ENCODE peak calls at places on chromosomes 16 and 17, in ten cellular contexts. J is left ventricle myocardium inferior; I is H1; H is fibroblast of lung; O is body of pancreas; C is stomach; S is right atrium auricular region; X is CD4-positive, alpha-beta memory T cell; F is lung; P is tibial nerve. G is an unnamed sample.

GRCh38 chr16:55532227-55532626 is 23.4 kb downstream of the LPCAT2 start:
- DNase-seq in J (no peak), I (no peak), H (peak; percentile 33), O (no peak), C (no peak), S (no peak), X (no peak), F (no peak), P (no peak), G (no peak)

GRCh38 chr16:88782454-88783390 is 2.3 kb downstream of the PIEZO1 start:
- DNase-seq in J (no peak), I (no peak), H (peak; percentile 85), O (no peak), C (no peak), S (no peak), X (no peak), F (no peak), P (no peak), G (no peak)

GRCh38 chr17:47818002-47818695 is 3.4 kb downstream of the OSBPL7 start:
- DNase-seq in J (no peak), I (no peak), H (no peak), O (no peak), C (no peak), S (no peak), X (no peak), F (no peak), P (no peak), G (no peak)

GRCh38 chr17:76141212-76142043 is at the start of gene FOXJ1:
- DNase-seq in J (peak; percentile 83), I (peak; percentile 100), H (peak; percentile 75), O (peak; percentile 92), C (peak; percentile 92), S (peak; percentile 90), X (peak; percentile 92), F (peak; percentile 88), P (peak; percentile 78), G (peak; percentile 88)

GRCh38 chr16:10619271-10619849 is 39.0 kb upstream of the EMP2 start:
- DNase-seq in J (peak; percentile 58), I (peak; percentile 70), H (peak; percentile 33), O (peak; percentile 24), C (peak; percentile 60), S (no peak), X (no peak), F (peak; percentile 68), P (no peak), G (no peak)

GRCh38 chr16:11635127-11635652 is 33.1 kb upstream of the SNN start:
- DNase-seq in J (no peak), I (no peak), H (no peak), O (no peak), C (peak; percentile 47), S (no peak), X (no peak), F (no peak), P (no peak), G (no peak)

GRCh38 chr17:14593956-14594355 is 293.1 kb downstream of the HS3ST3B1 start:
- DNase-seq in J (no peak), I (no peak), H (no peak), O (no peak), C (no peak), S (no peak), X (no peak), F (no peak), P (no peak), G (no peak)

GRCh38 chr17:19702231-19702641 is 14.1 kb downstream of the SLC47A2 start:
- DNase-seq in J (no peak), I (no peak), H (no peak), O (no peak), C (no peak), S (peak; percentile 42), X (no peak), F (no peak), P (no peak), G (no peak)

GRCh38 chr17:40303706-40304450 is 5.1 kb upstream of the RARA start:
- DNase-seq in J (no peak), I (no peak), H (peak; percentile 83), O (no peak), C (no peak), S (no peak), X (no peak), F (no peak), P (no peak), G (no peak)

GRCh38 chr17:54900457-54901229 is at the start of gene TOM1L1:
- DNase-seq in J (peak; percentile 64), I (peak; percentile 84), H (peak; percentile 67), O (peak; percentile 90), C (peak; percentile 90), S (peak; percentile 63), X (peak; percentile 9), F (peak; percentile 80), P (peak; percentile 15), G (no peak)

GRCh38 chr17:22102177-22102576 is 409.9 kb downstream of the KCNJ18 start:
- DNase-seq in J (no peak), I (no peak), H (no peak), O (no peak), C (no peak), S (no peak), X (no peak), F (no peak), P (no peak), G (no peak)

GRCh38 chr17:66542183-66542966 is 240.0 kb downstream of the PRKCA start:
- DNase-seq in J (no peak), I (no peak), H (peak; percentile 79), O (no peak), C (no peak), S (no peak), X (no peak), F (no peak), P (no peak), G (no peak)

GRCh38 chr16:2790631-2791030 is 3.3 kb upstream of the PRSS33 start:
- DNase-seq in J (no peak), I (no peak), H (no peak), O (no peak), C (no peak), S (no peak), X (no peak), F (no peak), P (no peak), G (no peak)

GRCh38 chr17:60535382-60536279 is 9.6 kb upstream of the APPBP2 start:
- DNase-seq in J (no peak), I (no peak), H (peak; percentile 78), O (no peak), C (no peak), S (no peak), X (no peak), F (no peak), P (no peak), G (no peak)

GRCh38 chr17:17164676-17165075 is 41.5 kb downstream of the PLD6 start:
- DNase-seq in J (no peak), I (no peak), H (no peak), O (no peak), C (no peak), S (no peak), X (no peak), F (no peak), P (no peak), G (no peak)
- H3K36me3 ChIP-seq in J (peaks cover 99% of the 10 kb centered on the region), I (peaks cover 6% of the 10 kb centered on the region), H (peaks cover 39% of the 10 kb centered on the region), O (peaks cover 13% of the 10 kb centered on the region), C (peaks cover 74% of the 10 kb centered on the region), S (peaks cover 84% of the 10 kb centered on the region), X (peaks cover 70% of the 10 kb centered on the region), F (peaks cover 21% of the 10 kb centered on the region), P (no peaks in the 10 kb centered on the region), G (peaks cover 81% of the 10 kb centered on the region)

GRCh38 chr16:79601978-79602609 is 1.6 kb upstream of the MAF start:
- DNase-seq in J (peak; percentile 76), I (peak; percentile 89), H (peak; percentile 65), O (peak; percentile 78), C (peak; percentile 86), S (peak; percentile 91), X (peak; percentile 85), F (peak; percentile 86), P (peak; percentile 79), G (peak; percentile 69)

GRCh38 chr16:79599837-79600635 is 501 bp downstream of the MAF start:
- DNase-seq in J (peak; percentile 73), I (peak; percentile 77), H (peak; percentile 67), O (peak; percentile 42), C (peak; percentile 72), S (no peak), X (no peak), F (no peak), P (no peak), G (peak; percentile 46)

GRCh38 chr16:79600636-79601091 is at the start of gene MAF:
- DNase-seq in J (peak; percentile 89), I (peak; percentile 86), H (peak; percentile 85), O (peak; percentile 74), C (peak; percentile 95), S (peak; percentile 96), X (peak; percentile 92), F (peak; percentile 94), P (peak; percentile 88), G (peak; percentile 93)

GRCh38 chr16:79602615-79603014 is 2.1 kb upstream of the MAF start:
- DNase-seq in J (no peak), I (no peak), H (no peak), O (no peak), C (no peak), S (peak; percentile 40), X (no peak), F (no peak), P (no peak), G (no peak)

GRCh38 chr16:79601092-79601977 is 798 bp upstream of the MAF start:
- DNase-seq in J (peak; percentile 67), I (no peak), H (peak; percentile 34), O (peak; percentile 36), C (peak; percentile 72), S (peak; percentile 76), X (no peak), F (peak; percentile 57), P (no peak), G (no peak)
- H3K4me3 ChIP-seq in J (peak overlapping the region; percentile 79), I (peak overlapping the region; percentile 70), H (peak overlapping the region; percentile 67), O (peak overlapping the region; percentile 44), C (peak overlapping the region; percentile 89), S (peak overlapping the region; percentile 50), X (peak overlapping the region; percentile 57), F (peak overlapping the region; percentile 73), P (peak overlapping the region; percentile 66), G (peak overlapping the region; percentile 87)

DNA sequence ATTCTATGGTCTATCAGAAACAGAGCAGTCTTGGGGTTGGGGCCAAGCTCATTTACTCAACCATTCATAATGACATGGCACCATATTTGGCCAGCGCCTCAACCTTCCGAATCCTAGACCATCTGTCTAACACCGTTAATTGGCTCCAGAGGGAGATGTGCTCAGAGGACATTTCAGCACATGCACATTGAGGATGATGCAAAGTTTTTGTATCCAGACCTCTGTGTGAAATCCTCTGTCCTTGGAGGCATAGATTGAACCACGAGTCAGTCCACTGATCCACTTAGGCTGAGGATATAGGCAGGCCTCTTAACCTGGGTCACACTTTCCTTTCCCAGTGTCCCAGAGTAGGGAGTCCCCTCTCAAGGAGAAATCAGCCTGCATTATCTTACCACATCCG is 85.5 kb downstream of the SHISA6 start:
- DNase-seq in J (no peak), I (no peak), H (no peak), O (no peak), C (no peak), S (no peak), X (no peak), F (no peak), P (no peak), G (no peak)
- H3K36me3 ChIP-seq in J (no peaks in the 10 kb centered on the region), I (no peaks in the 10 kb centered on the region), H (no peaks in the 10 kb centered on the region), O (no peaks in the 10 kb centered on the region), C (no peaks in the 10 kb centered on the region), S (no peaks in the 10 kb centered on the region), X (no peaks in the 10 kb centered on the region), F (no peaks in the 10 kb centered on the region), P (no peaks in the 10 kb centered on the region), G (no peaks in the 10 kb centered on the region)

DNA sequence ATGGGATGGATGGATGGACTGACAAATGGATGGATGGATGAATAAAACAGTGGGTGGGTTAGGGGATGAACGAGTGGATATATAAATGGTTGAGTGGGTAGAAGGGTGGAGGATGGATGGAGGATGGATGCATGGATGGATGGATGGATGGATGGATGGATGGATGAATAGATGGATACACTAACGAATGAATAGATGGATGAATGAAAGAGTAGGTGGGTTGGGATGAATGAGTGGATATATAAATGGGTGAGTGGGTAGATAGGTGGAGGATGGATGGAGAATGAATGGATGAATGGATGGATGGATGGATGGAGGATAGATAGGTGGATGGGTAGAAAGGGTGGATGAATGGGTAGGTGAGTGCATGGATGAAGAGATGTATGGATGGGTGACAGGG is 62.1 kb downstream of the CDYL2 start:
- DNase-seq in J (no peak), I (no peak), H (no peak), O (no peak), C (no peak), S (no peak), X (no peak), F (no peak), P (no peak), G (no peak)
- H3K4me3 ChIP-seq in J (no peak overlapping the region), I (no peak overlapping the region), H (no peak overlapping the region), O (no peak overlapping the region), C (no peak overlapping the region), S (no peak overlapping the region), X (no peak overlapping the region), F (no peak overlapping the region), P (no peak overlapping the region), G (no peak overlapping the region)

G was measured in effector memory CD4-positive, alpha-beta T cell.